ENCODE peak calls at places on chromosome 1, in five cellular contexts. B is BJ, V is HCT116, Y is ovary, P is ascending aorta. J is an unnamed sample.

GRCh38 chr1:241612533-241613505 is 27.4 kb downstream of the CHML start:
- DNase-seq in P (no peak), V (no peak), B (no peak), Y (no peak), J (no peak)

GRCh38 chr1:111739984-111740765 is 980 bp upstream of the INKA2 start:
- DNase-seq in V (no peak), B (no peak), P (no peak), Y (peak; percentile 79), J (peak; percentile 94)

GRCh38 chr1:108316545-108316944 is 72.7 kb upstream of the NBPF4 start:
- DNase-seq in V (peak; percentile 15), B (no peak), Y (no peak), P (no peak), J (peak; percentile 8)

GRCh38 chr1:157993179-157994080 is at the start of gene KIRREL1:
- DNase-seq in P (no peak), B (no peak), Y (peak; percentile 83), V (no peak), J (peak; percentile 93)

GRCh38 chr1:192559115-192560006 is 16.2 kb upstream of the RGS1 start:
- DNase-seq in P (no peak), V (peak; percentile 68), B (peak; percentile 93), Y (no peak), J (no peak)

GRCh38 chr1:180251526-180252305 is 21.7 kb downstream of the LHX4 start:
- DNase-seq in P (no peak), B (no peak), Y (no peak), V (no peak), J (no peak)

GRCh38 chr1:98053471-98054366 is 132.9 kb upstream of the DPYD start:
- DNase-seq in V (no peak), P (no peak), B (no peak), Y (peak; percentile 62), J (peak; percentile 91)

GRCh38 chr1:43455205-43455889 is 1.6 kb upstream of the HYI start:
- DNase-seq in Y (no peak), V (no peak), P (no peak), B (no peak), J (no peak)

GRCh38 chr1:21271550-21271949 is 18.7 kb downstream of the ECE1 start:
- DNase-seq in B (no peak), V (no peak), Y (no peak), P (no peak), J (no peak)

GRCh38 chr1:21272540-21272939 is 17.7 kb downstream of the ECE1 start:
- DNase-seq in P (no peak), Y (no peak), B (no peak), V (no peak), J (no peak)

GRCh38 chr1:21277178-21277577 is 13.1 kb downstream of the ECE1 start:
- DNase-seq in B (no peak), V (no peak), P (no peak), Y (peak; percentile 71), J (no peak)

GRCh38 chr1:21270086-21270689 is 20.1 kb downstream of the ECE1 start:
- DNase-seq in P (no peak), B (no peak), Y (peak; percentile 59), V (peak; percentile 54), J (peak; percentile 96)

DNA sequence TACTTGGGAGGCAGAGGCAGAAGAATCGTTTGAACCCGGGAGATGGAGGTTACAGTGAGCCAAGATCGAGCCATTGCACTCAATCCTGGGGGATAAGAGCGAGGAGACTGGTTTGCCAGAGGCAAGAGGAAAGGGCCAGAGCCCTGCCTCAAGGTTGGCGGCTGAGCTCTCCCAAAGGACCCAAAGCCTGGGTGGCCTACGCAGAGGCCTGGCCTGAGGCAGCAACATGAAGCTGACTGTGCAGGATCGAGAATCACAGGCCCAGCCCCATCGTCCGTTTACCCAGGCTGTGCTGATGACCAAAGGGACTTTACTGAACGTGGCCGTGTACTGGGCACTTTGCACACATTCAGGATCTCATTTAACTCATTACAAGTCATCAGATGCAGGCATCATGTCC is 16.5 kb downstream of the ECE1 start:
- DNase-seq in P (no peak), B (no peak), V (no peak), Y (no peak), J (no peak)
- H3K36me3 ChIP-seq in P (peaks cover 46% of the 10 kb centered on the region), B (peaks cover 41% of the 10 kb centered on the region), V (peaks cover 12% of the 10 kb centered on the region), Y (no peaks in the 10 kb centered on the region), J (no peaks in the 10 kb centered on the region)

DNA sequence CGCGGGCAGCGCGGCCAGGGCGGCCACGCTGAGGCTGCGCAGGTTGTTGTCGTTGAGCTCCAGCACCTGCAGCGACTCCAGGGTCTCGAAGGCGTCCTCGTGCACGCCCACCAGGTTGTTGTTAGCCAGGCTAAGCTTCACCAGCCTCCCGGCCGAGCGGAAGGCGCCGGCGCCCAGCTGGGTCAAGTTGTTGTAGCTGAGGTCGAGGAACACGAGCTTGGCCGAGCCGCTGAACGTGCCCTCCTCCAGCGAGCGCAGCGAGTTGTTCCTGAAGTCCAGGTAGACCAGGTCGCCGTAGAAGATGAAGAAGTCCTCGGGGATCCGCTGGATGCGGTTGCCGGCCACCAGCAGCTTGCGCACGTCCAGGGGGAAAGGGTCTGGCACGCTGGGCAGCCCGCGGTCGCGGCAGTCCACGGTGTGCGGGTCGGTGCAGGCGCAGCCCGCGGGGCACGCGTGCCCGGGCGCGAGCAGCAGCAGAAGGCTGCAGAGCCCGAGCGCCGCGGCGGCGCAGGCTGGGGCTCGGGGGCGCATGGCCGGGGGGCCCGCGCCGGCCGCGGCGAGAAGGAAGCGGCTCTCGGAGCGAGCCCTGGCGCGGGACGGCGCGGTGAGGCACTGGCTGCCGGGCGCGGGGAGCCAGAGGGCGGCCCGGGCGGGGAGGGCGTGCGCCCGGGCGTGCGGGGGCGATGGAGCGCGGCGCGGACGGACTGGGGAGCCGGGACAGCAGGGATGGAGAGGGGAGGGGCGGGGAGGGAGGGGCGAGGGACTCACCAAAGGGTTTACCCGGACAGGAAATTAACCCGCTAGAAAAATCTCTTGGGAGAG is 529 bp downstream of the LRRC38 start:
- DNase-seq in V (no peak), Y (no peak), B (no peak), P (no peak), J (peak; percentile 77)
- H3K4me3 ChIP-seq in V (no peak overlapping the region), Y (no peak overlapping the region), B (no peak overlapping the region), P (no peak overlapping the region), J (peak overlapping the region; percentile 53)

DNA sequence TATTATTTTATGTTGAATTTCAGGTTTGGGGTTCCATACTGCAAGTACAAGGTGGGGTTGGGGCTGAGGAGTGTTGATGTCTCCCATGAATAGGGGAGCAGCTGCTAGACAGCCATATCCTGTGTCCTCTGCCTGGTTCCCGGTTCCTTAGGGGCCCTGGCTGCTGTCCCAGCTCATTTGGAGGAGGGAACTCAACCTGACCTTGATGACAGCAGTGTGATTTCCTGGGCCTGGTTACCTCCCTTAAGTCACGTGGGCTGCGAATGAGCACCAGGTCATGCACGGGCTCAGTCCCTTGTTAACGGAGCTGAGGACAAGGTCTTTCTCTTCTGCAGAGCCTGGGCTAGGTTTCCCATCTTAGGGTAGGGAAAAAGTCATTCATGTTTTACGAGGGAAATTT is 85.1 kb downstream of the MTR start:
- DNase-seq in Y (no peak), P (no peak), V (no peak), B (no peak), J (no peak)
- H3K36me3 ChIP-seq in Y (no peaks in the 10 kb centered on the region), P (peaks cover 46% of the 10 kb centered on the region), V (no peaks in the 10 kb centered on the region), B (no peaks in the 10 kb centered on the region), J (peaks cover 1% of the 10 kb centered on the region)

GRCh38 chr1:9315411-9316079 is 22.9 kb downstream of the SPSB1 start:
- DNase-seq in V (no peak), Y (no peak), B (peak; percentile 52), P (no peak), J (peak; percentile 33)
- H3K4me3 ChIP-seq in V (no peak overlapping the region), Y (no peak overlapping the region), B (no peak overlapping the region), P (peak overlapping the region; percentile 2), J (no peak overlapping the region)